ENCODE peak calls at places on chromosomes 3 and 15, in six cellular contexts. X is HL-60, V is glutamatergic neuron, O is suprapubic skin, K is AG04449, J is brain microvascular endothelial cell. H is an unnamed sample.
A peak's percentile ranks its signal among the peaks of the same experiment; 100 is the strongest.

GRCh38 chr3:17456036-17456435 is 286.4 kb downstream of the TBC1D5 start:
- DNase-seq in V (no peak), O (no peak), K (no peak), X (no peak), J (no peak), H (no peak)

GRCh38 chr15:98177950-98178848 is 217.7 kb downstream of the ARRDC4 start:
- DNase-seq in O (no peak), X (peak; percentile 56), J (peak; percentile 65), V (peak; percentile 32), K (peak; percentile 33), H (no peak)

GRCh38 chr3:82145742-82146141 is 384.3 kb upstream of the GBE1 start:
- DNase-seq in X (no peak), J (no peak), V (no peak), O (no peak), K (no peak), H (no peak)

GRCh38 chr3:167820114-167820865 is 84.8 kb downstream of the SERPINI1 start:
- DNase-seq in K (no peak), J (no peak), X (no peak), V (no peak), O (no peak), H (no peak)

GRCh38 chr3:171461087-171461917 is 1.1 kb upstream of the TNIK start:
- DNase-seq in X (peak; percentile 26), K (no peak), V (no peak), J (peak; percentile 30), O (no peak), H (no peak)

GRCh38 chr3:184272269-184272668 is 3.6 kb upstream of the ECE2 start:
- DNase-seq in X (no peak), V (no peak), K (no peak), O (no peak), J (no peak), H (no peak)

GRCh38 chr15:31374986-31375385 is 48.4 kb downstream of the KLF13 start:
- DNase-seq in K (no peak), J (no peak), V (no peak), O (no peak), X (no peak), H (no peak)

GRCh38 chr3:12139111-12139511 is 19.6 kb downstream of the TIMP4 start:
- DNase-seq in O (peak; percentile 72), J (peak; percentile 73), K (no peak), V (peak; percentile 32), X (peak; percentile 59), H (no peak)

GRCh38 chr3:35383719-35384555 is 255.4 kb upstream of the ARPP21 start:
- DNase-seq in J (peak; percentile 52), O (no peak), V (no peak), X (no peak), K (no peak), H (no peak)

GRCh38 chr3:120157113-120157512 is 62.9 kb upstream of the GSK3B start:
- DNase-seq in J (no peak), O (no peak), V (no peak), X (no peak), K (no peak), H (no peak)

GRCh38 chr15:77144492-77145070 is 73.7 kb upstream of the TSPAN3 start:
- DNase-seq in V (no peak), X (no peak), J (peak; percentile 89), O (no peak), K (peak; percentile 98), H (no peak)

GRCh38 chr15:35290301-35290721 is 205.2 kb upstream of the NANOGP8 start:
- DNase-seq in X (no peak), V (no peak), J (no peak), O (no peak), K (no peak), H (no peak)

GRCh38 chr3:50890688-50891344 is 216.1 kb downstream of the DOCK3 start:
- DNase-seq in X (no peak), K (no peak), J (no peak), V (no peak), O (no peak), H (no peak)

GRCh38 chr3:50885070-50885469 is 210.3 kb downstream of the DOCK3 start:
- DNase-seq in K (no peak), O (no peak), V (no peak), X (no peak), J (no peak), H (no peak)

DNA sequence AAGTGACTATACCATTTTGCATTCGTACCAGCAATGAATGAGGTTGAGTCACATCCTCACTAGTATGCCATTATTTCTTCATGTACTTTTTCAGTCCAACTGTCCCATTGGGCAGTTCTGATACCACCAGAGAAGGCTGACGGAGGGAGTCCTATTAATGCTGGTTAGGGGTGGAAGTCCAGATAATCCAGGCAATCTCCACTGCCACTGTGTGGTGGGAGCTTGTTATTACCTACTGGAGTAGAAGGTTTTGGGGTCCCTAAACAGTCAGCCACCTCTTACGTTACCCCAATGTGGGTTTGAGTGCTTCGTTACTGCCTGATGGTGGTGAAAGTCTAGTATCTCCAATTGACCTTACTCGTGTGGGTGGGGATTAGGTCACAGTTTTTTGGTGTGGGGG is 210.8 kb downstream of the DOCK3 start:
- DNase-seq in K (no peak), V (no peak), O (no peak), X (no peak), J (no peak), H (no peak)
- TF ChIP-seq CTCF in K (no peak), V (peak; percentile 21), O (no peak), X (no peak), J (no peak), H (peak; percentile 12)

GRCh38 chr3:5123937-5124336 is 1.8 kb downstream of the ARL8B start:
- DNase-seq in K (no peak), X (no peak), O (no peak), J (no peak), V (no peak), H (no peak)

GRCh38 chr3:5122741-5123706 is 932 bp downstream of the ARL8B start:
- DNase-seq in O (peak; percentile 81), K (no peak), X (peak; percentile 60), V (peak; percentile 28), J (peak; percentile 47), H (no peak)

GRCh38 chr3:5120446-5120845 is 1.6 kb upstream of the ARL8B start:
- DNase-seq in J (no peak), X (no peak), K (no peak), O (no peak), V (no peak), H (no peak)

GRCh38 chr3:5126586-5126985 is 4.5 kb downstream of the ARL8B start:
- DNase-seq in J (no peak), O (no peak), K (no peak), V (no peak), X (no peak), H (no peak)

DNA sequence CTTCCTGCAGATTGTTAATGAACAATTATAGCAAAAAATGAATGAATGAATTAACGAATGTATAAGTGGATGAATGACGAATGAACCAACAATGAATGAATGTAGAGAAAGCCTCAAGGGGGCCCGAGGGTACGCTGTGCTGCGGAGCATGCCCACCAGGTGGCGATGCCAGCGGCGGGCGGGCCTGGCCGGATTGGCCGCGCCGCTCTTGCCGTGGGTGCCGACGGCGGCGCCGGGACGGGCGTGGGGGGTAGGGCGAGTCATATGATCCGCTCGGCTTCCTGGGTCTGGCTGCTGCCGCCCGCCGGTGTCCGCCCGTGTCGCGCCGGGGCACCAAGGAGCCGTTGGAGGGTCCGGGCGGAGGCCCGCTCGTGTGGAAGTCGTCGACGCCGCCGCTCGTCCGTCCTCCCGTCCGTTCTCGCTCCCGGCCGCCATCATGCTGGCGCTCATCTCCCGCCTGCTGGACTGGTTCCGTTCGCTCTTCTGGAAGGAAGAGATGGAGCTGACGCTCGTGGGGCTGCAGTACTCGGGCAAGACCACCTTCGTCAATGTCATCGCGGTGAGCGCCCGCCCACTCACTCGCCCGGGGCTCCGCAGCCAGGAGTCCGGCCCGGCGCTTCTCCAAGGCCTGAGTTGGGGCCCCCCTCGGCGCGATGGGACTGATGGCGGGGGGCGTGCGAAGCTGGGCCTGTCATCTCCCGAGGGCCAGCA is at the start of gene ARL8B:
- DNase-seq in O (peak; percentile 95), K (no peak), V (peak; percentile 95), J (peak; percentile 90), X (peak; percentile 92), H (peak; percentile 95)
- TF ChIP-seq CTCF in O (peak; percentile 97), K (peak; percentile 96), V (peak; percentile 98), J (peak; percentile 84), X (peak; percentile 94), H (peak; percentile 95)

DNA sequence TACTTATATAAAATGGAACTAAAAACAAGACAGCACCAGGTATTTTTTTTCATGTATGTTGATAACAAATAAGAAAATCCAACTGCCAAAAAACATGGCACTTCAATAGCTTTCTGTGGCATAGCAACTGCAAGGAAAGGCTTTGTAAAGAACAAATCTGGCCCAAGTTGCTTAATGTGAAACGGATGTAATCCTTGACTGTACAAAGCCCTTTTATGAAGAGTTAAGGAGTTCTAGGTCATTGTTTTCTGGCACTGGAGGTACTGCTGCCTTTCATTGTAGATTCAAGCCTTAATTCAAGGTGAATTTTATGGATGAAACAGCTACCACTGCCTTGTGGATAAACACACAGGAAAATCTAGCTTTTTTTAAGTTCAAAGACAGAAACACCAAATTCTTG is 68.9 kb upstream of the SLC12A8 start:
- DNase-seq in V (no peak), J (no peak), X (no peak), K (no peak), O (no peak), H (no peak)
- TF ChIP-seq CTCF in V (no peak), J (no peak), X (no peak), K (no peak), O (no peak), H (no peak)

DNA sequence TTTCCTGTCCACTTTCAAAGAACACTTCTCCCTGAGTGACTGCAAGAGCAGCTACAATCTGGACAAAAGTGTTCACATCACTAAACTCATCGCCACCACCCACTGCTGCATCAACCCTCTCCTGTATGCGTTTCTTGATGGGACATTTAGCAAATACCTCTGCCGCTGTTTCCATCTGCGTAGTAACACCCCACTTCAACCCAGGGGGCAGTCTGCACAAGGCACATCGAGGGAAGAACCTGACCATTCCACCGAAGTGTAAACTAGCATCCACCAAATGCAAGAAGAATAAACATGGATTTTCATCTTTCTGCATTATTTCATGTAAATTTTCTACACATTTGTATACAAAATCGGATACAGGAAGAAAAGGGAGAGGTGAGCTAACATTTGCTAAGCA is 1.8 kb downstream of the CCRL2 start:
- DNase-seq in O (no peak), K (no peak), V (no peak), X (no peak), J (no peak), H (no peak)
- TF ChIP-seq CTCF in O (no peak), K (no peak), V (no peak), X (no peak), J (peak; percentile 26), H (no peak)

DNA sequence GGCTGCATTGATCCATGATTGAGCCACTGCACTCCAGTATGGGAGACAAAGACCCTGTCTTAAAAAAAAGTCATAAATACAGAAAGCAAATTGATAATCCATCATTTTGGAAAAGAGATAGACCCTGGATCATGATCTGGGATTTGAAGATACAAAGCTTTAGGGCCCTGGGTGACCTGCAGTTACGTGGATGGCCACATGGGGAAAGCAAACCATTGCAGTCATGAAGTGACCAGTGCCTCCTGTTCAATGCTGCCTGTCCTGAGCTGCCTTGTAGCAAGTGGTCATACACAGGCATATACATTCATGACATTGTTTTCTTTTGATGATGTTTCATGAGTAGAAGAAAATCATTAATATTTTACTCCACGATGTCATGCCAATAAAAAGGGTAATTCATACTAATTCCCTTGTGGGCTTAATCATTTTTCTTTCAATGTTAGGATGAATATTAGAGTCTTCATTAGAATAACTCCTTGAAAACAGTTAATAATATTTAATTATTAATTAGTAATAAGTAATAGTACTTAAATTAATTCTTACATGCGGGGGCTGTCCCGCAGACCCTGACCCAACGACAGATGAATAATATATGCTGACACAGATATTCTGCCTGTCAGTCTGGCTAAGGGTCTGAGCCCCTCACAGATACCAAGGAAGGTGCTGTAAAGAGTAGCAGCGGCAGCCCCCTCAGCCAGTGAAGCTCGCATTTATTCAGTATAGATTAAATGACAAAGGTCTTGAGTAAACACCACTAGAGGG is 109.0 kb upstream of the UNC13C start:
- DNase-seq in O (no peak), X (peak; percentile 2), J (no peak), K (no peak), V (no peak), H (no peak)
- TF ChIP-seq CTCF in O (no peak), X (peak; percentile 15), J (peak; percentile 16), K (no peak), V (peak; percentile 32), H (peak; percentile 43)